ENCODE peak calls at places on chromosomes 4 and X, in five cellular contexts. One of them, this sample, is unnamed.

GRCh38 chrX:113644426-113644825 is 803.8 kb upstream of the AMOT start:
- DNase-seq in A673: no peak
- DNase-seq in hepatocyte: no peak
- DNase-seq in activated naive CD4-positive, alpha-beta T cell treated with anti-CD3 and anti-CD28 coated beads, Interleukin-2, amount 50 U/mL, for 72 hours: no peak
- DNase-seq in NCI-H2171 treated with DMSO at 0.1 percent for 48 hours: no peak
- DNase-seq in this sample: no peak

GRCh38 chrX:140572724-140573123 is 67.9 kb upstream of the SOX3 start:
- DNase-seq in A673: peak
- DNase-seq in hepatocyte: peak
- DNase-seq in activated naive CD4-positive, alpha-beta T cell treated with anti-CD3 and anti-CD28 coated beads, Interleukin-2, amount 50 U/mL, for 72 hours: peak
- DNase-seq in NCI-H2171 treated with DMSO at 0.1 percent for 48 hours: peak
- DNase-seq in this sample: peak

GRCh38 chr4:73862357-73862756 is 6.8 kb upstream of the CXCL1 start:
- DNase-seq in A673: no peak
- DNase-seq in hepatocyte: no peak
- DNase-seq in activated naive CD4-positive, alpha-beta T cell treated with anti-CD3 and anti-CD28 coated beads, Interleukin-2, amount 50 U/mL, for 72 hours: no peak
- DNase-seq in NCI-H2171 treated with DMSO at 0.1 percent for 48 hours: no peak
- DNase-seq in this sample: no peak

GRCh38 chr4:23814606-23815005 is 75.2 kb downstream of the PPARGC1A start:
- DNase-seq in A673: no peak
- DNase-seq in hepatocyte: no peak
- DNase-seq in activated naive CD4-positive, alpha-beta T cell treated with anti-CD3 and anti-CD28 coated beads, Interleukin-2, amount 50 U/mL, for 72 hours: no peak
- DNase-seq in NCI-H2171 treated with DMSO at 0.1 percent for 48 hours: no peak
- DNase-seq in this sample: no peak

GRCh38 chrX:117959045-117959444 is 157.6 kb downstream of the KLHL13 start:
- DNase-seq in A673: no peak
- DNase-seq in hepatocyte: no peak
- DNase-seq in activated naive CD4-positive, alpha-beta T cell treated with anti-CD3 and anti-CD28 coated beads, Interleukin-2, amount 50 U/mL, for 72 hours: no peak
- DNase-seq in NCI-H2171 treated with DMSO at 0.1 percent for 48 hours: no peak
- DNase-seq in this sample: no peak

GRCh38 chrX:43958529-43958928 is 14.7 kb downstream of the NDP start:
- DNase-seq in A673: peak
- DNase-seq in hepatocyte: peak
- DNase-seq in activated naive CD4-positive, alpha-beta T cell treated with anti-CD3 and anti-CD28 coated beads, Interleukin-2, amount 50 U/mL, for 72 hours: no peak
- DNase-seq in NCI-H2171 treated with DMSO at 0.1 percent for 48 hours: peak
- DNase-seq in this sample: no peak

GRCh38 chrX:96424007-96424406 is 260.6 kb upstream of the DIAPH2 start:
- DNase-seq in A673: no peak
- DNase-seq in hepatocyte: peak
- DNase-seq in activated naive CD4-positive, alpha-beta T cell treated with anti-CD3 and anti-CD28 coated beads, Interleukin-2, amount 50 U/mL, for 72 hours: no peak
- DNase-seq in NCI-H2171 treated with DMSO at 0.1 percent for 48 hours: no peak
- DNase-seq in this sample: no peak

GRCh38 chr4:148542922-148543623 is 100.9 kb upstream of the NR3C2 start:
- DNase-seq in A673: no peak
- DNase-seq in hepatocyte: no peak
- DNase-seq in activated naive CD4-positive, alpha-beta T cell treated with anti-CD3 and anti-CD28 coated beads, Interleukin-2, amount 50 U/mL, for 72 hours: no peak
- DNase-seq in NCI-H2171 treated with DMSO at 0.1 percent for 48 hours: no peak
- DNase-seq in this sample: no peak

GRCh38 chr4:182188622-182189021 is 54.6 kb upstream of the TENM3 start:
- DNase-seq in A673: no peak
- DNase-seq in hepatocyte: no peak
- DNase-seq in activated naive CD4-positive, alpha-beta T cell treated with anti-CD3 and anti-CD28 coated beads, Interleukin-2, amount 50 U/mL, for 72 hours: no peak
- DNase-seq in NCI-H2171 treated with DMSO at 0.1 percent for 48 hours: no peak
- DNase-seq in this sample: no peak

This sample was measured in upper lobe of left lung.